ENCODE peak calls at places on chromosomes 13 and 19, in ten cellular contexts. K is astrocyte of the spinal cord; R is cardiac fibroblast; T is glutamatergic neuron; A is PC-3; P is AG10803; B is suprapubic skin; X is upper lobe of right lung; F is IMR-90; O is CD4-positive, alpha-beta T cell. M is an unnamed sample.

GRCh38 chr13:62879071-62879470 is 1463.4 kb upstream of the PCDH20 start:
- DNase-seq in B (no peak), R (peak), P (peak), T (no peak), A (peak), K (peak), O (no peak), X (no peak), F (peak), M (no peak)

GRCh38 chr13:110445183-110445582 is 116.3 kb downstream of the RAB20 start:
- DNase-seq in F (peak), A (no peak), T (no peak), B (no peak), P (peak), O (no peak), K (peak), R (peak), X (no peak), M (no peak)

GRCh38 chr13:98888222-98888889 is 89.5 kb downstream of the DOCK9 start:
- DNase-seq in T (no peak), R (no peak), F (no peak), X (no peak), A (no peak), K (no peak), O (no peak), P (no peak), B (no peak), M (no peak)

GRCh38 chr13:92775631-92776030 is 451.0 kb upstream of the GPC6 start:
- DNase-seq in F (no peak), A (no peak), T (no peak), R (no peak), P (no peak), K (no peak), B (no peak), X (no peak), O (no peak), M (no peak)

GRCh38 chr13:39245688-39246087 is 207.4 kb downstream of the NHLRC3 start:
- DNase-seq in B (no peak), P (no peak), X (no peak), K (no peak), T (no peak), F (no peak), O (no peak), R (no peak), A (no peak), M (no peak)

GRCh38 chr19:47229674-47230121 is 1.3 kb downstream of the BBC3 start:
- DNase-seq in O (no peak), B (no peak), K (peak), T (peak), P (peak), X (no peak), R (no peak), A (peak), F (peak), M (no peak)

GRCh38 chr13:39047560-39047959 is 9.3 kb downstream of the NHLRC3 start:
- DNase-seq in O (no peak), K (no peak), P (no peak), T (no peak), A (peak), F (no peak), X (no peak), B (no peak), R (no peak), M (no peak)

GRCh38 chr13:54836273-54836672 is 1807.7 kb downstream of the OLFM4 start:
- DNase-seq in A (no peak), F (no peak), P (no peak), R (no peak), T (no peak), K (no peak), B (no peak), O (no peak), X (no peak), M (no peak)

GRCh38 chr19:17721821-17722220 is 2.5 kb downstream of the MAP1S start:
- DNase-seq in P (peak), R (peak), F (peak), X (peak), K (no peak), A (peak), B (no peak), T (no peak), O (no peak), M (no peak)

GRCh38 chr13:50133277-50133953 is 118.2 kb downstream of the KCNRG start:
- DNase-seq in X (no peak), R (no peak), O (no peak), B (no peak), P (no peak), F (no peak), T (peak), A (no peak), K (no peak), M (no peak)

GRCh38 chr19:10419646-10420443 is 493 bp upstream of the PDE4A start:
- DNase-seq in X (no peak), T (peak), F (peak), K (peak), P (no peak), R (peak), O (no peak), B (no peak), A (peak), M (no peak)

GRCh38 chr13:95535243-95535642 is 17.3 kb upstream of the CLDN10 start:
- DNase-seq in B (no peak), T (no peak), P (peak), X (no peak), O (no peak), K (peak), R (peak), F (peak), A (peak), M (no peak)

GRCh38 chr19:53875602-53876340 is 6.2 kb upstream of the PRKCG start:
- DNase-seq in R (no peak), A (no peak), X (no peak), F (no peak), O (no peak), T (no peak), B (no peak), P (no peak), K (no peak), M (no peak)

GRCh38 chr13:53311561-53311960 is 282.9 kb downstream of the OLFM4 start:
- DNase-seq in O (no peak), X (no peak), P (no peak), K (no peak), B (no peak), F (no peak), T (no peak), A (no peak), R (no peak), M (no peak)

GRCh38 chr19:52923782-52924593 is 760 bp upstream of the ZNF888 start:
- DNase-seq in A (peak), B (peak), O (no peak), K (no peak), X (peak), F (no peak), T (peak), R (peak), P (peak), M (peak)

GRCh38 chr19:38287604-38288003 is 16.4 kb upstream of the C19orf33 start:
- DNase-seq in A (no peak), P (no peak), K (no peak), B (no peak), R (no peak), T (no peak), F (no peak), X (no peak), O (no peak), M (no peak)

GRCh38 chr13:42047561-42048322 is 706 bp upstream of the DGKH start:
- DNase-seq in R (peak), B (peak), F (peak), T (peak), X (peak), P (peak), O (no peak), A (peak), K (peak), M (peak)

GRCh38 chr13:107927557-107927956 is 287.8 kb downstream of the LIG4 start:
- DNase-seq in X (no peak), F (no peak), R (no peak), K (no peak), B (no peak), T (no peak), P (no peak), O (no peak), A (no peak), M (no peak)

GRCh38 chr13:28751210-28751935 is 32.6 kb upstream of the SLC46A3 start:
- DNase-seq in T (no peak), X (no peak), B (no peak), P (peak), K (no peak), A (no peak), R (peak), F (no peak), O (no peak), M (no peak)

GRCh38 chr13:45879666-45880065 is 28.1 kb upstream of the SIAH3 start:
- DNase-seq in P (no peak), T (peak), O (no peak), K (peak), X (no peak), B (no peak), F (no peak), A (peak), R (peak), M (no peak)

GRCh38 chr13:44437356-44438233 is 64.0 kb downstream of the SERP2 start:
- DNase-seq in P (peak), K (peak), O (no peak), A (peak), T (no peak), X (no peak), R (peak), B (no peak), F (peak), M (no peak)

GRCh38 chr19:21151460-21151859 is 9.6 kb downstream of the ZNF431 start:
- DNase-seq in P (no peak), O (no peak), B (no peak), X (no peak), T (no peak), K (no peak), F (no peak), A (no peak), R (no peak), M (no peak)

GRCh38 chr13:36288794-36289391 is 8.7 kb downstream of the CCDC169 start:
- DNase-seq in A (peak), P (no peak), X (no peak), O (no peak), B (no peak), F (no peak), T (no peak), R (no peak), K (peak), M (no peak)

GRCh38 chr19:38583219-38583984 is 34.4 kb downstream of the MAP4K1 start:
- DNase-seq in B (no peak), K (no peak), P (no peak), A (no peak), T (no peak), O (no peak), X (no peak), R (no peak), F (no peak), M (no peak)

GRCh38 chr13:44169018-44169909 is 204.4 kb upstream of the SERP2 start:
- DNase-seq in A (no peak), B (no peak), O (no peak), X (no peak), T (no peak), P (peak), R (no peak), K (no peak), F (peak), M (no peak)

GRCh38 chr19:45437328-45437727 is 13.6 kb upstream of the ERCC1 start:
- DNase-seq in K (no peak), R (no peak), F (no peak), A (no peak), B (no peak), X (no peak), T (no peak), O (no peak), P (no peak), M (no peak)

GRCh38 chr13:38814331-38814730 is 127.5 kb downstream of the FREM2 start:
- DNase-seq in F (no peak), R (no peak), P (no peak), X (no peak), A (no peak), O (no peak), B (no peak), K (no peak), T (no peak), M (no peak)

GRCh38 chr13:40910324-40911050 is 108.6 kb downstream of the ELF1 start:
- DNase-seq in B (no peak), O (no peak), R (peak), K (no peak), T (no peak), F (peak), A (peak), X (no peak), P (peak), M (no peak)

GRCh38 chr19:13017306-13018036 is 22.2 kb downstream of the NFIX start:
- DNase-seq in O (no peak), A (peak), B (no peak), P (no peak), R (no peak), T (no peak), K (no peak), X (no peak), F (no peak), M (no peak)

GRCh38 chr19:54502518-54503048 is at the start of gene LAIR2:
- DNase-seq in P (no peak), R (no peak), A (no peak), B (no peak), X (no peak), F (no peak), O (no peak), T (no peak), K (no peak), M (no peak)

GRCh38 chr13:42284068-42284467 is 12.1 kb downstream of the AKAP11 start:
- DNase-seq in R (no peak), B (no peak), P (no peak), K (no peak), O (no peak), T (no peak), X (no peak), F (no peak), A (no peak), M (no peak)

GRCh38 chr13:107271226-107271625 is 703.3 kb upstream of the ARGLU1 start:
- DNase-seq in A (peak), X (no peak), T (no peak), F (peak), P (no peak), K (peak), B (no peak), O (no peak), R (peak), M (no peak)

GRCh38 chr19:58399903-58400637 is 4.6 kb downstream of the RNF225 start:
- DNase-seq in T (no peak), R (no peak), X (no peak), A (no peak), K (no peak), O (no peak), F (no peak), P (peak), B (no peak), M (no peak)

GRCh38 chr13:112509190-112509589 is 78.8 kb downstream of the TUBGCP3 start:
- DNase-seq in F (no peak), T (no peak), B (no peak), O (no peak), R (no peak), K (no peak), A (no peak), P (no peak), X (no peak), M (no peak)

GRCh38 chr19:7869910-7870511 is 4.2 kb downstream of the PRR36 start:
- DNase-seq in P (no peak), B (peak), T (peak), X (peak), K (no peak), A (peak), R (peak), O (peak), F (peak), M (peak)
- TF ChIP-seq CTCF in P (no peak), B (no peak), T (no peak), X (no peak), K (no peak), A (no peak), R (no peak), O (no peak), F (no peak), M (no peak)

DNA sequence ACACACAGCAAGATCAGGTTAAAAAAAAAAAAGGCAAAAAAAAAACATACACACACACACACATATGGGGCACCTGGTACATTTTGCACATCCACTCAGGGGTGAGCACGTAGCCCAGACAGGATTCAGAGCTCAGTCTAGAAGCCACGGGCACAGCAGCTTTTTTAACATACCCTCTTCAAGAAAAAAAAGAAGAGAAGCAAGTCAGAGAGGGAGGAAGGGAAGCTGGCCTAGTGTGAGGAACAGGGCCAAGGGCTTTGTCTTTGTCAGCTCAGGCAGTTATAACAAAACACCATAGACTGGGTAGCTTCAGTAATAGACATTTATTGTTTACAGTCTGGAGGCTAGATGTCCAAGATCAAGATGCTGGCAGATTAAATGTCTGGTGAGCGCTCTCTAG is 2.3 kb upstream of the TPM4 start:
- DNase-seq in T (no peak), O (no peak), B (peak), F (no peak), R (peak), P (no peak), K (no peak), X (no peak), A (no peak), M (no peak)
- TF ChIP-seq CTCF in T (no peak), O (no peak), B (no peak), F (no peak), R (no peak), P (no peak), K (no peak), X (no peak), A (no peak), M (no peak)

GRCh38 chr19:6056282-6056741 is 54.0 kb downstream of the RFX2 start:
- DNase-seq in R (no peak), T (no peak), P (no peak), B (peak), X (no peak), A (no peak), K (no peak), O (no peak), F (no peak), M (no peak)
- TF ChIP-seq CTCF in R (no peak), T (no peak), P (no peak), B (no peak), X (no peak), A (no peak), K (no peak), O (no peak), F (no peak), M (no peak)

DNA sequence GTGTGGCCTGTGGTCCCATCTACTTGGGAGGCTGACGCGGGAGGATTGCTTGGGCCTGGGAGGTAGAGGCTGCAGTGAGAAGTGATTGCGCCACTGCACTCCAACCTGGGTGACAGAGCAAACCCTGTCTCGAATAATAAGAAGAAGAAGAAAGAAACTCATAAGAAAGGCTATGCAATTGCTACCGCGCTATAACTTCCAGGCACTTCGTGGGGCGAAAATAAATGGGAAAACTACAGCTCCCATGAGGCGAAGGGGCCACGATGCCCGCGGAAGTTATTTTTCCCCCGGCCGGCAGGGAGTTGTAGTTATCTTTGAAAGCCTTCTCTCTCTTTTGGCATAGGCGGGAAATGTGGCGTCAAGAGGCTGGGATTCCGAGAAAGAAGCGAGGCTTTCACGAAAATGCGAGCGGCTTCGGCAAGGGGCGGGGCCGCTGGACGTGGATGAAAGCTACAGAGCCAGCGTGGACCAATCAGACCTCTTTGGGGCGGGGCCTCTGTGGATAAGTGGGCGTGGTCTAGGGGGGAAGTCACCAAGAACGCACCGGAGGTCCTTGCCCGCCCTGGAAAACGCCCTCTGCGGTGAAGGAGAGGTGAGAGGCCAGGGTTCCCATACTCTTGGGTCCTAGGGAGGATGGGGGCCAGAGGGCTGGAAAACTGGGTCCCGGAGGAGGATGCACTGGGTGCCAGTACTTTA is at the start of gene NUCB1:
- DNase-seq in B (peak), K (peak), A (peak), O (peak), T (peak), F (peak), R (peak), X (peak), P (peak), M (peak)
- TF ChIP-seq CTCF in B (no peak), K (peak), A (no peak), O (no peak), T (no peak), F (peak), R (peak), X (peak), P (peak), M (peak)

DNA sequence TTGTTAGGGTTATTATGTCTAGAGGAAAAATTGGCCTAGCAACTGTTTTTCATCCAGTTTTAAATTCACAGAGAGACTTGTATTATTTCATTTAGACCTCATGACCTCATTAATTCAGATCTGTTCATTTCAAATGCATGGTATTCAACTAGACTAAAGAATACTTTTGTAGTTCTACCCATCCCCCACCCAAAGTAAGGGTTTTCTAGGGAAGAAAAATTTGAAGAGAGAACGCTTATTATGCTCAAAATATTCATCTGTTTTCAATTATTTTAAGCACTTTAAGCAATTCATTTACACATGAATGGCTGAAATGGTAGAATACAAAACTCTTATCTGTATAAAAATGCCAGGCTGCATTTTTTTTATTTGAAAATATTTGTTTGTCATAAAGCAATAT is 1781.8 kb upstream of the MIR17HG start:
- DNase-seq in T (no peak), B (no peak), K (no peak), A (no peak), F (no peak), O (no peak), P (no peak), R (no peak), X (no peak), M (no peak)
- TF ChIP-seq CTCF in T (no peak), B (no peak), K (no peak), A (no peak), F (no peak), O (no peak), P (no peak), R (no peak), X (no peak), M (no peak)

DNA sequence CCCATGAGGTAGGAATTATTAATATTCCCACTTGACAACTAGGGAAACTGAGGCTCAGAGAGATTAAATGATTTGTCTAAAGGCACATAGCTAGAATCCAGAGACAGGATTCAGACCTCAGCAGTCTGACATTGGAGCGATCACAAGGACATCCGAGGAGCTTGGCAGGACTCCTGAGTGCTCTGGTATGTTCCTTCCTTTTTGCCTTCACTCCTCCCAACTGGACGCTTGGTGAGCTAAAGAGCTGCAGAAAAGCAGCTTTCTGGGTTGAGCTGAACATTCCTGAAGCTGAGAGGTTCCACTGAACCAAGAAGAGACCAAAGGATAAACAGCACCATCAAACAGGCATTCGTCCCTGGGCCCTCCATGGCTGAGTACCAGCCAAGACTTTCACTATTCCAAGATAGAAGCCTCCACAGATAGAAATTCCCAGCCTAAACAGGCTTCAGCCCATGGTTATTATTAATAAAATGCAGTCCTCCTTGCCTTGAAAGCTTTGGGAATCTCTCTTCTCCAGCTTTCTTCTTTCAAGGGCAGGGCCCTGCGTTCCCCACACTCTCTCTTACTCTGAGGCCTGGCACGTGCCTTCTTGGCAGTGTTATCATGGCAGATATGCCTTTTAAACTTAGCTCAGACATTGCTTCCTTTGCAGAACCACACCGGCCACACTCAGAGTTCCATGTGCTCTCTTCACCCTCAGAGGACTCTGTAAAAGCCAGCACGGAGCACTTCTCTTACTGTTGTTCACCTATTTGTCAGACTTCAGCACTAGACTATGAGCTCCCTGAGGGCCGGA is 97.1 kb downstream of the CYSLTR2 start:
- DNase-seq in K (peak), P (peak), A (no peak), T (no peak), O (no peak), F (no peak), R (peak), B (no peak), X (no peak), M (no peak)
- TF ChIP-seq CTCF in K (no peak), P (peak), A (no peak), T (no peak), O (no peak), F (no peak), R (peak), B (no peak), X (peak), M (no peak)

GRCh38 chr19:42111811-42112210 is 20.4 kb downstream of the POU2F2 start:
- DNase-seq in A (no peak), O (no peak), X (no peak), F (peak), R (peak), T (no peak), B (no peak), P (peak), K (peak), M (no peak)
- TF ChIP-seq CTCF in A (no peak), O (no peak), X (no peak), F (no peak), R (peak), T (no peak), B (no peak), P (no peak), K (no peak), M (no peak)

GRCh38 chr19:31364956-31365355 is 15.7 kb upstream of the TSHZ3 start:
- DNase-seq in B (no peak), X (no peak), R (no peak), O (no peak), F (no peak), K (no peak), A (no peak), P (no peak), T (no peak), M (no peak)
- TF ChIP-seq CTCF in B (no peak), X (no peak), R (no peak), O (no peak), F (peak), K (no peak), A (no peak), P (no peak), T (no peak), M (no peak)